ENCODE peak calls at places on chromosomes 4 and X, in ten cellular contexts. C is choroid plexus epithelial cell; B is OCI-LY7; D is GDM1; V is substantia nigra; U is CD8-positive, alpha-beta memory T cell; K is activated T-helper 1 cell treated with Interleukin-2 at 50 U/mL for 16 hours; E is ACHN; N is endothelial cell; O is left lung. F is an unnamed sample.

GRCh38 chr4:76504613-76505465 is 69.8 kb downstream of the SHROOM3 start:
- DNase-seq in U (no peak), C (peak), O (no peak), E (peak), K (no peak), N (peak), V (no peak), D (peak), B (peak), F (no peak)

GRCh38 chr4:56995525-56995924 is 16.8 kb downstream of the POLR2B start:
- DNase-seq in B (no peak), O (no peak), U (no peak), C (peak), N (no peak), K (no peak), V (peak), E (no peak), D (no peak), F (peak)

GRCh38 chr4:133156096-133156495 is 7.0 kb downstream of the PCDH10 start:
- DNase-seq in C (no peak), K (no peak), D (no peak), V (peak), U (no peak), E (no peak), B (no peak), O (no peak), N (no peak), F (peak)

GRCh38 chr4:73609688-73610087 is 10.5 kb downstream of the RASSF6 start:
- DNase-seq in D (no peak), K (no peak), B (no peak), V (no peak), O (no peak), C (peak), U (no peak), E (peak), N (no peak), F (no peak)

GRCh38 chr4:80732010-80732409 is 298.5 kb upstream of the BMP3 start:
- DNase-seq in B (no peak), E (no peak), U (no peak), O (no peak), C (peak), D (no peak), K (no peak), V (no peak), N (no peak), F (no peak)

GRCh38 chr4:48968814-48969213 is 17.3 kb upstream of the CWH43 start:
- DNase-seq in U (no peak), E (no peak), C (peak), B (no peak), N (no peak), O (no peak), D (no peak), K (no peak), V (no peak), F (no peak)

GRCh38 chrX:16559206-16559619 is 90.7 kb upstream of the S100G start:
- DNase-seq in D (no peak), V (no peak), E (no peak), O (no peak), N (no peak), C (no peak), U (no peak), B (no peak), K (no peak), F (no peak)

GRCh38 chrX:30935985-30936384 is 46.9 kb upstream of the TAB3 start:
- DNase-seq in U (no peak), E (peak), V (no peak), N (peak), K (no peak), D (no peak), O (no peak), B (no peak), C (peak), F (no peak)

GRCh38 chr4:128566688-128567087 is 242.8 kb upstream of the JADE1 start:
- DNase-seq in B (no peak), U (no peak), E (no peak), O (no peak), D (no peak), C (no peak), K (no peak), N (no peak), V (no peak), F (no peak)

GRCh38 chr4:151443247-151443646 is 34.3 kb downstream of the FHIP1A start:
- DNase-seq in B (no peak), N (no peak), D (no peak), O (no peak), U (no peak), C (no peak), K (no peak), E (no peak), V (no peak), F (no peak)

GRCh38 chrX:64976673-64977040 is 407 bp upstream of the ZC4H2 start:
- DNase-seq in O (no peak), D (no peak), U (no peak), E (no peak), V (no peak), C (no peak), N (no peak), K (no peak), B (no peak), F (no peak)

GRCh38 chr4:95547708-95548471 is 883 bp downstream of the UNC5C start:
- DNase-seq in B (no peak), C (peak), U (no peak), K (no peak), E (no peak), O (no peak), D (no peak), N (peak), V (peak), F (peak)

GRCh38 chrX:15719324-15719968 is 18.6 kb upstream of the CA5B start:
- DNase-seq in C (no peak), B (no peak), N (no peak), U (no peak), V (no peak), E (no peak), D (no peak), K (no peak), O (no peak), F (no peak)

GRCh38 chr4:64715741-64716140 is 306.5 kb upstream of the TECRL start:
- DNase-seq in O (no peak), C (no peak), D (no peak), U (no peak), K (no peak), E (no peak), V (no peak), B (no peak), N (no peak), F (no peak)

GRCh38 chr4:26131711-26132110 is 189.1 kb upstream of the RBPJ start:
- DNase-seq in C (no peak), B (no peak), K (no peak), D (no peak), N (no peak), O (no peak), V (no peak), E (no peak), U (peak), F (no peak)

GRCh38 chrX:85429066-85429465 is 49.6 kb upstream of the POF1B start:
- DNase-seq in V (no peak), K (no peak), C (no peak), B (no peak), D (no peak), E (no peak), U (no peak), O (no peak), N (no peak), F (no peak)

GRCh38 chrX:110402091-110402854 is 43.6 kb downstream of the RTL9 start:
- DNase-seq in K (no peak), V (no peak), N (no peak), U (no peak), C (peak), B (no peak), D (no peak), E (no peak), O (no peak), F (no peak)

GRCh38 chrX:334331-334891 is 15.8 kb upstream of the GTPBP6 start:
- DNase-seq in V (no peak), K (no peak), E (no peak), N (no peak), D (no peak), U (no peak), C (no peak), B (no peak), O (peak), F (peak)

GRCh38 chr4:180197471-180197870 is 2045.7 kb upstream of the TENM3 start:
- DNase-seq in V (no peak), N (no peak), K (no peak), U (no peak), B (no peak), E (no peak), O (no peak), D (no peak), C (no peak), F (no peak)

GRCh38 chr4:176198316-176198903 is 3.0 kb upstream of the SPATA4 start:
- DNase-seq in K (no peak), O (peak), U (no peak), E (no peak), C (no peak), D (no peak), B (no peak), N (no peak), V (no peak), F (no peak)

GRCh38 chr4:42568610-42569207 is 88.2 kb downstream of the ATP8A1 start:
- DNase-seq in D (peak), O (peak), N (peak), E (peak), U (peak), K (no peak), V (no peak), B (peak), C (peak), F (peak)

GRCh38 chr4:56425518-56425917 is 9.9 kb downstream of the PPAT start:
- DNase-seq in U (no peak), B (no peak), V (no peak), E (no peak), D (no peak), K (no peak), N (no peak), O (no peak), C (no peak), F (no peak)

GRCh38 chrX:39759526-39760224 is 338.1 kb downstream of the BCOR start:
- DNase-seq in V (no peak), K (no peak), U (no peak), B (peak), N (peak), E (peak), O (no peak), D (no peak), C (peak), F (no peak)

GRCh38 chr4:24322517-24322916 is 261.8 kb downstream of the DHX15 start:
- DNase-seq in N (no peak), V (no peak), C (no peak), B (no peak), K (no peak), O (no peak), D (no peak), E (no peak), U (no peak), F (no peak)

GRCh38 chrX:118459494-118459893 is 36.1 kb upstream of the DOCK11 start:
- DNase-seq in V (no peak), B (peak), K (no peak), N (peak), D (peak), C (peak), O (no peak), E (peak), U (no peak), F (no peak)

GRCh38 chr4:20347526-20347925 is 95.8 kb downstream of the SLIT2 start:
- DNase-seq in D (no peak), V (no peak), C (no peak), N (no peak), O (no peak), E (no peak), K (no peak), B (no peak), U (no peak), F (no peak)

GRCh38 chr4:89245459-89245858 is 62.1 kb downstream of the GPRIN3 start:
- DNase-seq in K (no peak), E (no peak), B (no peak), C (no peak), N (no peak), V (no peak), D (no peak), U (no peak), O (no peak), F (no peak)

GRCh38 chr4:94532016-94532789 is 80.5 kb downstream of the PDLIM5 start:
- DNase-seq in K (no peak), C (no peak), N (no peak), V (no peak), U (no peak), O (no peak), E (no peak), B (no peak), D (no peak), F (no peak)

GRCh38 chr4:174282836-174283506 is 496 bp downstream of the FBXO8 start:
- DNase-seq in K (peak), O (peak), V (peak), N (peak), B (peak), C (peak), E (peak), D (peak), U (peak), F (peak)

F was measured in dorsolateral prefrontal cortex.